ENCODE peak calls at places on chromosome 3, in four cellular contexts. One of them, this sample, is unnamed.
A peak's percentile ranks its signal among the peaks of the same experiment; 100 is the strongest.

GRCh38 chr3:194689493-194689901 is 3.8 kb downstream of the FAM43A start:
- DNase-seq in ovary: no peak
- DNase-seq in fibroblast of lung: peak; percentile 92
- DNase-seq in neuronal stem cell: no peak
- DNase-seq in this sample: peak; percentile 12

GRCh38 chr3:77236118-77236517 is 196.2 kb downstream of the ROBO2 start:
- DNase-seq in ovary: no peak
- DNase-seq in fibroblast of lung: no peak
- DNase-seq in neuronal stem cell: no peak
- DNase-seq in this sample: no peak

GRCh38 chr3:25448750-25449684 is 21.0 kb downstream of the RARB start:
- DNase-seq in ovary: peak; percentile 76
- DNase-seq in fibroblast of lung: peak; percentile 75
- DNase-seq in neuronal stem cell: no peak
- DNase-seq in this sample: peak; percentile 96

GRCh38 chr3:64351713-64352595 is 126.7 kb upstream of the PRICKLE2 start:
- DNase-seq in ovary: no peak
- DNase-seq in fibroblast of lung: no peak
- DNase-seq in neuronal stem cell: no peak
- DNase-seq in this sample: peak; percentile 42

GRCh38 chr3:13455644-13456043 is 24.5 kb upstream of the HDAC11 start:
- DNase-seq in ovary: no peak
- DNase-seq in fibroblast of lung: no peak
- DNase-seq in neuronal stem cell: no peak
- DNase-seq in this sample: no peak

GRCh38 chr3:140203510-140203909 is 268.5 kb downstream of the CLSTN2 start:
- DNase-seq in ovary: no peak
- DNase-seq in fibroblast of lung: no peak
- DNase-seq in neuronal stem cell: peak; percentile 54
- DNase-seq in this sample: peak; percentile 53

GRCh38 chr3:9750556-9751411 is 1.0 kb downstream of the OGG1 start:
- DNase-seq in ovary: no peak
- DNase-seq in fibroblast of lung: no peak
- DNase-seq in neuronal stem cell: no peak
- DNase-seq in this sample: peak; percentile 43

GRCh38 chr3:99330924-99331532 is 307.4 kb upstream of the COL8A1 start:
- DNase-seq in ovary: no peak
- DNase-seq in fibroblast of lung: no peak
- DNase-seq in neuronal stem cell: no peak
- DNase-seq in this sample: no peak

GRCh38 chr3:153749070-153749610 is 372.1 kb upstream of the ARHGEF26 start:
- DNase-seq in ovary: no peak
- DNase-seq in fibroblast of lung: peak; percentile 23
- DNase-seq in neuronal stem cell: no peak
- DNase-seq in this sample: peak; percentile 71

GRCh38 chr3:89042251-89042650 is 65.2 kb upstream of the EPHA3 start:
- DNase-seq in ovary: no peak
- DNase-seq in fibroblast of lung: no peak
- DNase-seq in neuronal stem cell: no peak
- DNase-seq in this sample: no peak

GRCh38 chr3:44045476-44046275 is 196.0 kb upstream of the TOPAZ1 start:
- DNase-seq in ovary: no peak
- DNase-seq in fibroblast of lung: no peak
- DNase-seq in neuronal stem cell: no peak
- DNase-seq in this sample: peak; percentile 89

GRCh38 chr3:157999246-157999645 is 107.0 kb downstream of the SHOX2 start:
- DNase-seq in ovary: no peak
- DNase-seq in fibroblast of lung: no peak
- DNase-seq in neuronal stem cell: no peak
- DNase-seq in this sample: no peak

GRCh38 chr3:12556723-12557471 is at the start of gene MKRN2:
- DNase-seq in ovary: peak; percentile 91
- DNase-seq in fibroblast of lung: peak; percentile 83
- DNase-seq in neuronal stem cell: peak; percentile 86
- DNase-seq in this sample: peak; percentile 90

GRCh38 chr3:56921573-56922571 is 120.1 kb upstream of the ARHGEF3 start:
- DNase-seq in ovary: peak; percentile 47
- DNase-seq in fibroblast of lung: peak; percentile 53
- DNase-seq in neuronal stem cell: no peak
- DNase-seq in this sample: peak; percentile 70

GRCh38 chr3:128226794-128227399 is 73.6 kb downstream of the EEFSEC start:
- DNase-seq in ovary: no peak
- DNase-seq in fibroblast of lung: peak; percentile 34
- DNase-seq in neuronal stem cell: peak; percentile 23
- DNase-seq in this sample: peak; percentile 42

GRCh38 chr3:171649282-171649681 is 161.0 kb downstream of the PLD1 start:
- DNase-seq in ovary: no peak
- DNase-seq in fibroblast of lung: no peak
- DNase-seq in neuronal stem cell: no peak
- DNase-seq in this sample: no peak

GRCh38 chr3:185693985-185694675 is 108.0 kb downstream of the SENP2 start:
- DNase-seq in ovary: no peak
- DNase-seq in fibroblast of lung: no peak
- DNase-seq in neuronal stem cell: no peak
- DNase-seq in this sample: no peak

GRCh38 chr3:14879161-14879888 is 60.6 kb downstream of the FGD5 start:
- DNase-seq in ovary: peak; percentile 1
- DNase-seq in fibroblast of lung: peak; percentile 6
- DNase-seq in neuronal stem cell: no peak
- DNase-seq in this sample: no peak

GRCh38 chr3:166211451-166211850 is 374.2 kb upstream of the BCHE start:
- DNase-seq in ovary: no peak
- DNase-seq in fibroblast of lung: no peak
- DNase-seq in neuronal stem cell: peak; percentile 43
- DNase-seq in this sample: no peak

GRCh38 chr3:9399746-9400145 is 2.3 kb downstream of the SETD5 start:
- DNase-seq in ovary: peak; percentile 79
- DNase-seq in fibroblast of lung: peak; percentile 97
- DNase-seq in neuronal stem cell: peak; percentile 78
- DNase-seq in this sample: peak; percentile 81

GRCh38 chr3:126304704-126305103 is 52.5 kb downstream of the KLF15 start:
- DNase-seq in ovary: no peak
- DNase-seq in fibroblast of lung: no peak
- DNase-seq in neuronal stem cell: no peak
- DNase-seq in this sample: no peak

GRCh38 chr3:83523470-83524073 is 1435.2 kb upstream of the CADM2 start:
- DNase-seq in ovary: no peak
- DNase-seq in fibroblast of lung: peak; percentile 46
- DNase-seq in neuronal stem cell: peak; percentile 64
- DNase-seq in this sample: peak; percentile 7

GRCh38 chr3:54891540-54891897 is 36.3 kb downstream of the LRTM1 start:
- DNase-seq in ovary: peak; percentile 85
- DNase-seq in fibroblast of lung: peak; percentile 95
- DNase-seq in neuronal stem cell: no peak
- DNase-seq in this sample: peak; percentile 94

GRCh38 chr3:81268526-81268925 is 492.9 kb downstream of the GBE1 start:
- DNase-seq in ovary: no peak
- DNase-seq in fibroblast of lung: no peak
- DNase-seq in neuronal stem cell: no peak
- DNase-seq in this sample: no peak

GRCh38 chr3:15803913-15804312 is 6.1 kb upstream of the ANKRD28 start:
- DNase-seq in ovary: no peak
- DNase-seq in fibroblast of lung: no peak
- DNase-seq in neuronal stem cell: no peak
- DNase-seq in this sample: no peak

GRCh38 chr3:197224034-197224444 is 74.4 kb downstream of the DLG1 start:
- DNase-seq in ovary: no peak
- DNase-seq in fibroblast of lung: peak; percentile 72
- DNase-seq in neuronal stem cell: peak; percentile 40
- DNase-seq in this sample: no peak

GRCh38 chr3:74443102-74443501 is 171.4 kb downstream of the CNTN3 start:
- DNase-seq in ovary: no peak
- DNase-seq in fibroblast of lung: no peak
- DNase-seq in neuronal stem cell: no peak
- DNase-seq in this sample: no peak

GRCh38 chr3:126972866-126973265 is 10.0 kb upstream of the PLXNA1 start:
- DNase-seq in ovary: no peak
- DNase-seq in fibroblast of lung: no peak
- DNase-seq in neuronal stem cell: no peak
- DNase-seq in this sample: no peak

DNA sequence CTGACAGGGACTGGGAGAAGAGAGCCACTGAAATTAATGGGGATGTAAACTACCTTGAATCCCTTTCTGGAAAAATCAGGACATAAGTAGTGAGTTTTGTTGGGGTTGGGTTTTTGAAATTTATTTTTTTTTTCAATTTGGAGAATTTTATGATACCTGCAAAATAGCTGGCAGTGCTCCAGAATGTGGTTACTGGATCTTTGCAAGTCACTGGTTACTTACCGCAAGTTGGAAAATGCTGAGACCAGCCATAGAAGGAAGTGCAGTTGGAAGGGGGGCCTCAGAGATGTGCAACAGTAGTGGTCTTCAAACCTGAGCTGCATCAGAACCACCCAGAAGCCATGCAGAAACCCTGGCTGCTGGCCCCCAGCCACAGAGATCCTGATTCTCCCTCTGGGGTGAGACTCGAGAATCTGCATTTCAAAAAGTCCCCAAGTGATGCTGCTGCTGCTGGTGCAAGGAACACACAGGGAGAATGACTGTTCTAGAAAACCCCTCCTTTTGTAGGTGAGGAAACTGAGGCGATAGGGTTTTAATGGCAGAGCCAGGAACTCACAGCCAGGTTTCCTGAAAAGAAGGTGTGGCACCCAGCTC is 39.7 kb downstream of the SEMA5B start:
- DNase-seq in ovary: no peak
- DNase-seq in fibroblast of lung: no peak
- DNase-seq in neuronal stem cell: no peak
- DNase-seq in this sample: no peak
- H3K27me3 ChIP-seq in ovary: no peaks in the 10 kb centered on the region
- H3K27me3 ChIP-seq in fibroblast of lung: peaks cover 34% of the 10 kb centered on the region
- H3K27me3 ChIP-seq in neuronal stem cell: no peaks in the 10 kb centered on the region
- H3K27me3 ChIP-seq in this sample: no peaks in the 10 kb centered on the region

DNA sequence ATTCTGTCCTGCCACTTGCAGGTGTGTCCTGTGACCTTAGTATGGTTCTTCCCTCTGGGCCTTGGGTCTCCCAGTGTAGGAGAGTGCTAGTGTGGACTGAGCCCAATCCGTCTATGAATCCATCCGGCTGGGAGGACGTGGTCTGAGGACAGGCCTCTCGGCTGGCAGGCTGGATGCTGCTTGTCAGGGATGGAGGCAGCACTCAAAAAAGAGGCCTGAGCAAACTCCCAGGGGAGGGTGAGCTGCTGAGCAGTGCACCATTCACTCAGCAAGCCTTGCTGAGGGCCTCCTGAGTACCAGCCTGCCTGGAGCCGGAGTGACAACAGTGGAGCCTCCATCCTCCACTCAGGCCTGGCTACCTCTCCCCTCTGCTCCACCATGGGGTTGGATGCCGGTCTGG is 1.7 kb upstream of the DUSP7 start:
- DNase-seq in ovary: no peak
- DNase-seq in fibroblast of lung: no peak
- DNase-seq in neuronal stem cell: no peak
- DNase-seq in this sample: no peak
- H3K4me1 ChIP-seq in ovary: peaks cover 13% of the 10 kb centered on the region
- H3K4me1 ChIP-seq in fibroblast of lung: peaks cover 26% of the 10 kb centered on the region
- H3K4me1 ChIP-seq in neuronal stem cell: peaks cover 16% of the 10 kb centered on the region
- H3K4me1 ChIP-seq in this sample: peaks cover 29% of the 10 kb centered on the region

DNA sequence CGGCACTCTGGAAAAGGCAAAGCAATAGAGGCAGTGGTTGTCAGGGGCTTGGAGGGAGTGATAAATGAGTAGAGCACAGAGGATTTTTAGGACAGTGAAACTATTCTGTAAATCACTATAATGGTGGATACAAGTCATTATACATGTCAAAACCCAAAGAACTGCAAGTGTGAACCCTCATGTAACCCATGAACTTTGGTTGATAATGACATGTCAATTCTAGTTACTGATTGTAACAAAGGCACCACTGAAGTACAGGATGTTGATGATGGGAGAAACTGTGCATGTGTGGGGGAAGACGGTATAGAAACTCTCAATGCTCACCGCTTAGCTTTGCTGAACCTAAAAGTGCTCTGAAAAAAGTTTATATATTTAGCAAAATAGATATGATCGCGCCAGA is 36.0 kb downstream of the BTLA start:
- DNase-seq in ovary: no peak
- DNase-seq in fibroblast of lung: no peak
- DNase-seq in neuronal stem cell: no peak
- DNase-seq in this sample: no peak
- H3K27ac ChIP-seq in ovary: no peak overlapping the region
- H3K27ac ChIP-seq in fibroblast of lung: no peak overlapping the region
- H3K27ac ChIP-seq in neuronal stem cell: no peak overlapping the region
- H3K27ac ChIP-seq in this sample: no peak overlapping the region

GRCh38 chr3:62373215-62373614 is at the start of gene FEZF2:
- DNase-seq in ovary: no peak
- DNase-seq in fibroblast of lung: no peak
- DNase-seq in neuronal stem cell: no peak
- DNase-seq in this sample: no peak
- H3K27me3 ChIP-seq in ovary: peaks cover 2% of the 10 kb centered on the region
- H3K27me3 ChIP-seq in fibroblast of lung: peaks cover 96% of the 10 kb centered on the region
- H3K27me3 ChIP-seq in neuronal stem cell: peaks cover 68% of the 10 kb centered on the region
- H3K27me3 ChIP-seq in this sample: peaks cover 42% of the 10 kb centered on the region

GRCh38 chr3:72567976-72568560 is 280.2 kb downstream of the SHQ1 start:
- DNase-seq in ovary: no peak
- DNase-seq in fibroblast of lung: no peak
- DNase-seq in neuronal stem cell: no peak
- DNase-seq in this sample: no peak
- H3K4me1 ChIP-seq in ovary: no peaks in the 10 kb centered on the region
- H3K4me1 ChIP-seq in fibroblast of lung: no peaks in the 10 kb centered on the region
- H3K4me1 ChIP-seq in neuronal stem cell: peaks cover 12% of the 10 kb centered on the region
- H3K4me1 ChIP-seq in this sample: no peaks in the 10 kb centered on the region